ENCODE peak calls at places on chromosomes 6 and 20, in seven cellular contexts. K, N, O, A, M, Y and I are unnamed samples. For H3K9me3, the result is how much of the 10 kb centered on the place peaks cover.

GRCh38 chr6:143337201-143337949 is 113.1 kb downstream of the ADAT2 start:
- DNase-seq in N (peak), M (peak), Y (no peak), K (peak), O (peak), A (no peak), I (peak)

GRCh38 chr6:10409160-10409765 is 5.6 kb downstream of the TFAP2A start:
- DNase-seq in A (no peak), M (no peak), N (no peak), Y (no peak), K (no peak), O (peak), I (no peak)

GRCh38 chr20:36214684-36215256 is 21.5 kb upstream of the AAR2 start:
- DNase-seq in M (peak), K (peak), Y (no peak), O (peak), N (no peak), A (no peak), I (no peak)

GRCh38 chr6:72624557-72625160 is 2.8 kb downstream of the KCNQ5 start:
- DNase-seq in A (no peak), N (no peak), K (peak), O (peak), Y (no peak), M (peak), I (no peak)

GRCh38 chr6:7260291-7261029 is 52.5 kb downstream of the SSR1 start:
- DNase-seq in N (peak), K (no peak), O (no peak), M (no peak), A (no peak), Y (no peak), I (no peak)

GRCh38 chr6:11493979-11494378 is 43.6 kb upstream of the TMEM170B start:
- DNase-seq in N (no peak), M (no peak), A (no peak), K (no peak), Y (no peak), O (no peak), I (no peak)

GRCh38 chr6:111837007-111837406 is 36.2 kb downstream of the FYN start:
- DNase-seq in Y (no peak), M (no peak), N (no peak), K (no peak), A (no peak), O (no peak), I (no peak)

GRCh38 chr20:61933951-61934715 is 131.5 kb downstream of the TAF4 start:
- DNase-seq in A (no peak), N (no peak), O (no peak), K (no peak), Y (peak), M (no peak), I (no peak)

GRCh38 chr6:44122821-44123220 is 4.4 kb downstream of the MRPL14 start:
- DNase-seq in A (peak), O (no peak), M (no peak), K (no peak), N (no peak), Y (no peak), I (no peak)

GRCh38 chr6:127475135-127475822 is 16.1 kb upstream of the KIAA0408 start:
- DNase-seq in Y (no peak), M (no peak), K (no peak), O (no peak), N (peak), A (no peak), I (no peak)

GRCh38 chr6:146578054-146578453 is 20.7 kb upstream of the ADGB start:
- DNase-seq in N (no peak), K (peak), Y (no peak), A (peak), O (no peak), M (no peak), I (no peak)

GRCh38 chr6:129345890-129346289 is 364.1 kb downstream of the ARHGAP18 start:
- DNase-seq in Y (no peak), K (peak), M (no peak), O (no peak), N (no peak), A (peak), I (no peak)

GRCh38 chr20:24630486-24631172 is 161.2 kb downstream of the SYNDIG1 start:
- DNase-seq in K (no peak), O (no peak), Y (no peak), A (no peak), M (no peak), N (no peak), I (no peak)

GRCh38 chr6:87274660-87275273 is 47.6 kb upstream of the SMIM8 start:
- DNase-seq in M (no peak), K (peak), Y (no peak), N (peak), O (no peak), A (peak), I (no peak)

GRCh38 chr6:43972915-43973304 is 154.3 kb downstream of the MRPL14 start:
- DNase-seq in N (peak), M (no peak), Y (peak), A (peak), O (no peak), K (peak), I (no peak)

GRCh38 chr6:170497845-170498281 is 55.2 kb downstream of the PSMB1 start:
- DNase-seq in A (peak), O (peak), M (no peak), K (no peak), N (no peak), Y (no peak), I (no peak)

GRCh38 chr6:74979065-74979766 is 226.6 kb downstream of the COL12A1 start:
- DNase-seq in Y (no peak), M (no peak), K (no peak), N (no peak), A (no peak), O (no peak), I (no peak)

GRCh38 chr6:160240691-160241084 is 17.9 kb downstream of the SLC22A2 start:
- DNase-seq in N (no peak), K (no peak), A (no peak), Y (no peak), O (no peak), M (no peak), I (no peak)

GRCh38 chr6:27617700-27618689 is 145.1 kb upstream of the ZNF184 start:
- DNase-seq in O (peak), Y (no peak), M (peak), A (peak), K (peak), N (no peak), I (no peak)

GRCh38 chr6:70280462-70280861 is 22.4 kb downstream of the COL9A1 start:
- DNase-seq in M (no peak), N (peak), O (no peak), K (no peak), Y (no peak), A (no peak), I (no peak)

GRCh38 chr20:56388882-56389281 is 3.1 kb downstream of the AURKA start:
- DNase-seq in O (no peak), N (no peak), A (no peak), K (no peak), Y (no peak), M (no peak), I (no peak)

GRCh38 chr6:161584051-161584450 is 310.2 kb upstream of the AGPAT4 start:
- DNase-seq in O (no peak), K (no peak), M (no peak), A (no peak), Y (no peak), N (no peak), I (no peak)

GRCh38 chr6:161584929-161585328 is 311.1 kb upstream of the AGPAT4 start:
- DNase-seq in N (no peak), O (no peak), M (no peak), Y (no peak), A (no peak), K (no peak), I (no peak)

GRCh38 chr6:161586866-161587265 is 313.0 kb upstream of the AGPAT4 start:
- DNase-seq in M (no peak), Y (no peak), A (no peak), N (no peak), K (no peak), O (no peak), I (no peak)

GRCh38 chr6:161578478-161578877 is 304.6 kb upstream of the AGPAT4 start:
- DNase-seq in O (no peak), Y (no peak), A (no peak), K (no peak), N (no peak), M (no peak), I (no peak)

GRCh38 chr6:161583561-161583960 is 309.7 kb upstream of the AGPAT4 start:
- DNase-seq in A (no peak), M (no peak), K (no peak), N (no peak), O (no peak), Y (no peak), I (no peak)
- H3K27ac ChIP-seq in A (no peak), M (no peak), K (no peak), N (no peak), O (no peak), Y (no peak), I (no peak)

GRCh38 chr6:329888-330691 is 37.8 kb downstream of the DUSP22 start:
- DNase-seq in N (no peak), O (no peak), Y (peak), M (peak), A (no peak), K (peak), I (no peak)

GRCh38 chr6:326896-327537 is 34.7 kb downstream of the DUSP22 start:
- DNase-seq in O (no peak), M (no peak), Y (peak), K (no peak), A (no peak), N (no peak), I (no peak)

GRCh38 chr6:327538-328183 is 35.4 kb downstream of the DUSP22 start:
- DNase-seq in O (no peak), M (no peak), A (peak), Y (peak), K (peak), N (no peak), I (no peak)

GRCh38 chr6:328184-328670 is 35.9 kb downstream of the DUSP22 start:
- DNase-seq in K (peak), Y (no peak), A (peak), O (no peak), N (no peak), M (no peak), I (no peak)

DNA sequence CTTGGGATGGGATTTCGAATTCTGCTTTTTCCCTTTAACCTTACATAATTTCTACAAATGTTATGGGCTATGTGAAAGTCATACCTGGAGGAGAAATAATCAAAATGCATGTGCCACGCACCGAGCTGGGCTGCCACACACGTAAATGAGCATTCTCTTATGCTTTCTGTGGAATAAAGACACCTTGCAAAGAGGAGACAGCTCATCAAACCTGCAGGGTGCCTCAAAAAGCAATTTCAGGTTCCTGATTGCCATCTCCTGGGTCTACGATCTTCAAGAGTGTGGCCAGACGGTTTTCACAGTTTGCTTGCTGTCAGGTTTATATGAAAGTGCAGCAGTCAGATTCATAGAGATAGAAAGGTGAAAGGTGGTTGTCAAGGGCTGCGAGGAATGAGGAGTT is 36.6 kb downstream of the DUSP22 start:
- DNase-seq in N (no peak), Y (no peak), K (no peak), M (no peak), A (no peak), O (no peak), I (no peak)
- H3K9me3 ChIP-seq in N (under half), Y (under half), K (under half), M (under half), A (under half), O (under half), I (under half)

DNA sequence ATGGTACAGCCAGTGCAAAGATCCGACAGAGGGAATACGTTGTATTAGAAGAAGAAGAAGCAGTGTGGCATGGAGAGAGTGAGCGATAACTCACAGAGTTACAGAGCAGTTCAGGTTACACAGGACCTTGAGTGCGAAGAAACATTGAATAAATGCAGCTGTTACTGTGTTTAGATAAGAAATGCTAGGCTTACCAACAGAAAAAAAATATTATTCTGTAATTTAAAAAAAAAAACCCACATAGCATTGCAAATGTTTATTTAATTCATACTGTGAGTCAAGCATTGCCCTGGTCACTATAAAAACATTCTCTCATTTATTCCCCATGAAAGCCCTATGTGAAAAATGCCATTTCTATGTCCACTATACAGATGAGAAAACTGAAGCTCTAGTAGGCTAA is 373.4 kb upstream of the EPHA7 start:
- DNase-seq in O (peak), Y (no peak), A (peak), M (no peak), N (no peak), K (peak), I (no peak)
- H3K27ac ChIP-seq in O (no peak), Y (no peak), A (no peak), M (no peak), N (no peak), K (no peak), I (no peak)

GRCh38 chr20:15342987-15343639 is 1005.7 kb upstream of the FLRT3 start:
- DNase-seq in N (no peak), M (no peak), Y (no peak), O (no peak), K (no peak), A (no peak), I (no peak)

GRCh38 chr20:15336011-15336410 is 998.6 kb upstream of the FLRT3 start:
- DNase-seq in M (no peak), O (no peak), N (no peak), A (no peak), K (no peak), Y (no peak), I (no peak)

GRCh38 chr20:15339264-15339663 is 1001.9 kb upstream of the FLRT3 start:
- DNase-seq in M (no peak), K (no peak), Y (no peak), N (no peak), A (no peak), O (no peak), I (no peak)
- H3K9me3 ChIP-seq in M (under half), K (under half), Y (under half), N (under half), A (under half), O (under half), I (under half)